ENCODE peak calls at places on chromosomes 12 and 14, in nine cellular contexts. One of them, this sample, is unnamed.
A peak's percentile ranks its signal among the peaks of the same experiment; 100 is the strongest.

GRCh38 chr12:89345830-89346740 is 6.2 kb downstream of the DUSP6 start:
- DNase-seq in Peyer's patch: no peak
- DNase-seq in cardiac muscle cell: peak; percentile 50
- DNase-seq in sigmoid colon: peak; percentile 75
- DNase-seq in hepatocyte: no peak
- DNase-seq in lower lobe of right lung: peak; percentile 80
- DNase-seq in heart left ventricle: peak; percentile 76
- DNase-seq in mesenchymal stem cell: peak; percentile 89
- DNase-seq in spleen: peak; percentile 88
- DNase-seq in this sample: peak; percentile 28

GRCh38 chr12:29278673-29279420 is 102.1 kb downstream of the ERGIC2 start:
- DNase-seq in Peyer's patch: no peak
- DNase-seq in cardiac muscle cell: no peak
- DNase-seq in sigmoid colon: no peak
- DNase-seq in hepatocyte: no peak
- DNase-seq in lower lobe of right lung: no peak
- DNase-seq in heart left ventricle: no peak
- DNase-seq in mesenchymal stem cell: no peak
- DNase-seq in spleen: no peak
- DNase-seq in this sample: peak; percentile 12

GRCh38 chr12:99055294-99055693 is 410.2 kb downstream of the APAF1 start:
- DNase-seq in Peyer's patch: no peak
- DNase-seq in cardiac muscle cell: no peak
- DNase-seq in sigmoid colon: no peak
- DNase-seq in hepatocyte: no peak
- DNase-seq in lower lobe of right lung: no peak
- DNase-seq in heart left ventricle: no peak
- DNase-seq in mesenchymal stem cell: no peak
- DNase-seq in spleen: no peak
- DNase-seq in this sample: no peak

GRCh38 chr14:91245029-91245428 is 525 bp upstream of the GPR68 start:
- DNase-seq in Peyer's patch: no peak
- DNase-seq in cardiac muscle cell: no peak
- DNase-seq in sigmoid colon: no peak
- DNase-seq in hepatocyte: no peak
- DNase-seq in lower lobe of right lung: no peak
- DNase-seq in heart left ventricle: no peak
- DNase-seq in mesenchymal stem cell: no peak
- DNase-seq in spleen: peak; percentile 87
- DNase-seq in this sample: no peak

GRCh38 chr12:68042212-68042699 is 53.0 kb downstream of the IFNG-AS1 start:
- DNase-seq in Peyer's patch: no peak
- DNase-seq in cardiac muscle cell: peak; percentile 80
- DNase-seq in sigmoid colon: no peak
- DNase-seq in hepatocyte: no peak
- DNase-seq in lower lobe of right lung: no peak
- DNase-seq in heart left ventricle: no peak
- DNase-seq in mesenchymal stem cell: peak; percentile 4
- DNase-seq in spleen: no peak
- DNase-seq in this sample: no peak

GRCh38 chr12:102702447-102703114 is 214.5 kb downstream of the PAH start:
- DNase-seq in Peyer's patch: no peak
- DNase-seq in cardiac muscle cell: peak; percentile 28
- DNase-seq in sigmoid colon: peak; percentile 64
- DNase-seq in hepatocyte: peak; percentile 57
- DNase-seq in lower lobe of right lung: no peak
- DNase-seq in heart left ventricle: no peak
- DNase-seq in mesenchymal stem cell: peak; percentile 65
- DNase-seq in spleen: no peak
- DNase-seq in this sample: peak; percentile 4

GRCh38 chr14:99687284-99688209 is 3.4 kb downstream of the CYP46A1 start:
- DNase-seq in Peyer's patch: no peak
- DNase-seq in cardiac muscle cell: peak; percentile 18
- DNase-seq in sigmoid colon: peak; percentile 57
- DNase-seq in hepatocyte: no peak
- DNase-seq in lower lobe of right lung: no peak
- DNase-seq in heart left ventricle: no peak
- DNase-seq in mesenchymal stem cell: no peak
- DNase-seq in spleen: no peak
- DNase-seq in this sample: no peak

GRCh38 chr12:4164591-4165558 is 108.7 kb upstream of the CCND2 start:
- DNase-seq in Peyer's patch: peak; percentile 62
- DNase-seq in cardiac muscle cell: peak; percentile 52
- DNase-seq in sigmoid colon: peak; percentile 75
- DNase-seq in hepatocyte: peak; percentile 75
- DNase-seq in lower lobe of right lung: peak; percentile 50
- DNase-seq in heart left ventricle: peak; percentile 78
- DNase-seq in mesenchymal stem cell: peak; percentile 79
- DNase-seq in spleen: peak; percentile 92
- DNase-seq in this sample: peak; percentile 74

GRCh38 chr14:103686831-103687485 is 28.3 kb downstream of the XRCC3 start:
- DNase-seq in Peyer's patch: no peak
- DNase-seq in cardiac muscle cell: no peak
- DNase-seq in sigmoid colon: no peak
- DNase-seq in hepatocyte: no peak
- DNase-seq in lower lobe of right lung: no peak
- DNase-seq in heart left ventricle: no peak
- DNase-seq in mesenchymal stem cell: peak; percentile 32
- DNase-seq in spleen: no peak
- DNase-seq in this sample: no peak

GRCh38 chr12:121038861-121039654 is at the start of gene OASL:
- DNase-seq in Peyer's patch: peak; percentile 72
- DNase-seq in cardiac muscle cell: no peak
- DNase-seq in sigmoid colon: no peak
- DNase-seq in hepatocyte: peak; percentile 2
- DNase-seq in lower lobe of right lung: peak; percentile 69
- DNase-seq in heart left ventricle: peak; percentile 63
- DNase-seq in mesenchymal stem cell: no peak
- DNase-seq in spleen: peak; percentile 79
- DNase-seq in this sample: peak; percentile 57

GRCh38 chr12:99444859-99445316 is 202.7 kb upstream of the GARIN6 start:
- DNase-seq in Peyer's patch: no peak
- DNase-seq in cardiac muscle cell: no peak
- DNase-seq in sigmoid colon: no peak
- DNase-seq in hepatocyte: no peak
- DNase-seq in lower lobe of right lung: no peak
- DNase-seq in heart left ventricle: no peak
- DNase-seq in mesenchymal stem cell: no peak
- DNase-seq in spleen: no peak
- DNase-seq in this sample: no peak

GRCh38 chr14:93276031-93276716 is 56.7 kb downstream of the BTBD7 start:
- DNase-seq in Peyer's patch: no peak
- DNase-seq in cardiac muscle cell: no peak
- DNase-seq in sigmoid colon: no peak
- DNase-seq in hepatocyte: no peak
- DNase-seq in lower lobe of right lung: no peak
- DNase-seq in heart left ventricle: no peak
- DNase-seq in mesenchymal stem cell: no peak
- DNase-seq in spleen: no peak
- DNase-seq in this sample: no peak

GRCh38 chr12:131962069-131962468 is 12.3 kb downstream of the EP400 start:
- DNase-seq in Peyer's patch: no peak
- DNase-seq in cardiac muscle cell: peak; percentile 20
- DNase-seq in sigmoid colon: no peak
- DNase-seq in hepatocyte: no peak
- DNase-seq in lower lobe of right lung: no peak
- DNase-seq in heart left ventricle: no peak
- DNase-seq in mesenchymal stem cell: no peak
- DNase-seq in spleen: no peak
- DNase-seq in this sample: no peak

GRCh38 chr12:57755454-57756372 is 810 bp downstream of the MARCHF9 start:
- DNase-seq in Peyer's patch: peak; percentile 80
- DNase-seq in cardiac muscle cell: peak; percentile 60
- DNase-seq in sigmoid colon: peak; percentile 66
- DNase-seq in hepatocyte: peak; percentile 71
- DNase-seq in lower lobe of right lung: peak; percentile 66
- DNase-seq in heart left ventricle: peak; percentile 69
- DNase-seq in mesenchymal stem cell: no peak
- DNase-seq in spleen: peak; percentile 91
- DNase-seq in this sample: no peak

GRCh38 chr14:54976316-54976715 is 50.6 kb downstream of the WDHD1 start:
- DNase-seq in Peyer's patch: no peak
- DNase-seq in cardiac muscle cell: no peak
- DNase-seq in sigmoid colon: no peak
- DNase-seq in hepatocyte: no peak
- DNase-seq in lower lobe of right lung: no peak
- DNase-seq in heart left ventricle: no peak
- DNase-seq in mesenchymal stem cell: peak; percentile 48
- DNase-seq in spleen: no peak
- DNase-seq in this sample: peak; percentile 39

DNA sequence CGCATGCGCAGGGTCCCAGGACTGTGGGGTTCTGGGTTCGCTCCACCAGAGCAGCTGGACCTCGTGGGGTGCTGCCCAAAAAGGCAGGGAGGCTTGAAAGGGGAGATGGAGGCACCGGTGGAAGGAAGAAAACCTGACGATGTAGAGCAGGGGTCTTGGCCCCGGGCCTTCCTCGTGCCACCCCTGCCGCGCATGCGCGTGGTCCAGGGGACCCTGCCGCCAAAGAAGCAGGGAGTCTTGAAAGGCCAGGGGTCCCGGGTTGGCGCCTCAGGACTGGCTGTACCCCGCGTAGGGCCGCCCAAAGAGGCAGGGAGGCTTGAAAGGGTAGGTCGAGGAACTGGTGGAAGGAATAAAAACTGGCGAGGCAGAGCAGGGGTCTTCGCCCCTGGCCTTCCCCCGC is 321.0 kb downstream of the ALG10 start:
- DNase-seq in Peyer's patch: no peak
- DNase-seq in cardiac muscle cell: no peak
- DNase-seq in sigmoid colon: no peak
- DNase-seq in hepatocyte: no peak
- DNase-seq in lower lobe of right lung: no peak
- DNase-seq in heart left ventricle: no peak
- DNase-seq in mesenchymal stem cell: no peak
- DNase-seq in spleen: no peak
- DNase-seq in this sample: no peak
- H3K9me3 ChIP-seq in Peyer's patch: no peaks in the 10 kb centered on the region
- H3K9me3 ChIP-seq in cardiac muscle cell: no peaks in the 10 kb centered on the region
- H3K9me3 ChIP-seq in sigmoid colon: no peaks in the 10 kb centered on the region
- H3K9me3 ChIP-seq in hepatocyte: no peaks in the 10 kb centered on the region
- H3K9me3 ChIP-seq in lower lobe of right lung: peaks cover 4% of the 10 kb centered on the region
- H3K9me3 ChIP-seq in heart left ventricle: no peaks in the 10 kb centered on the region
- H3K9me3 ChIP-seq in mesenchymal stem cell: no peaks in the 10 kb centered on the region
- H3K9me3 ChIP-seq in spleen: peaks cover 100% of the 10 kb centered on the region
- H3K9me3 ChIP-seq in this sample: no peaks in the 10 kb centered on the region

DNA sequence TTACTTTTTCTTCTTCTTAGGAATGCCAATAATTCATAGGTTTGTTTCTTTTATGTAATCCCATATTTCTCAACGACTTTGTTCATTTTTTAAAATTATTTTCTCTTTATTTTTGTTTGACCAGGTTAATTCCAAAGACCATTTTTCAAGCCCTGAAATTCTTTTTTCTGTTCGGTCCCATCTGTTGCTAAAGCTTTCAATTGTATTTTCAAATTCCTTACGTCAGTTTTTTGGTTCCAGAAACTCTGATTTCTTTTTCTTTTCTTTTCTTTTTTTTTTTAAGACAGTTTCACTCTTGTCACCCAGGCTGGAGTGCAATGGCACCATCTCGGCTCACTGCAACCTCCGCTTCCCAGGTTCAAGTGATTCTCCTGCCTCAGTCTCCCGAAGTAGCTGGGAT is 27.6 kb downstream of the RAB3IP start:
- DNase-seq in Peyer's patch: no peak
- DNase-seq in cardiac muscle cell: no peak
- DNase-seq in sigmoid colon: no peak
- DNase-seq in hepatocyte: no peak
- DNase-seq in lower lobe of right lung: no peak
- DNase-seq in heart left ventricle: no peak
- DNase-seq in mesenchymal stem cell: no peak
- DNase-seq in spleen: no peak
- DNase-seq in this sample: no peak
- H3K9me3 ChIP-seq in Peyer's patch: no peaks in the 10 kb centered on the region
- H3K9me3 ChIP-seq in cardiac muscle cell: no peaks in the 10 kb centered on the region
- H3K9me3 ChIP-seq in sigmoid colon: peaks cover 13% of the 10 kb centered on the region
- H3K9me3 ChIP-seq in hepatocyte: peaks cover 8% of the 10 kb centered on the region
- H3K9me3 ChIP-seq in lower lobe of right lung: peaks cover 27% of the 10 kb centered on the region
- H3K9me3 ChIP-seq in heart left ventricle: peaks cover 10% of the 10 kb centered on the region
- H3K9me3 ChIP-seq in mesenchymal stem cell: peaks cover 55% of the 10 kb centered on the region
- H3K9me3 ChIP-seq in spleen: peaks cover 98% of the 10 kb centered on the region
- H3K9me3 ChIP-seq in this sample: peaks cover 5% of the 10 kb centered on the region

GRCh38 chr14:66677780-66678179 is 169.8 kb downstream of the GPHN start:
- DNase-seq in Peyer's patch: no peak
- DNase-seq in cardiac muscle cell: no peak
- DNase-seq in sigmoid colon: no peak
- DNase-seq in hepatocyte: no peak
- DNase-seq in lower lobe of right lung: no peak
- DNase-seq in heart left ventricle: no peak
- DNase-seq in mesenchymal stem cell: no peak
- DNase-seq in spleen: no peak
- DNase-seq in this sample: no peak
- H3K9me3 ChIP-seq in Peyer's patch: no peaks in the 10 kb centered on the region
- H3K9me3 ChIP-seq in cardiac muscle cell: no peaks in the 10 kb centered on the region
- H3K9me3 ChIP-seq in sigmoid colon: peaks cover 5% of the 10 kb centered on the region
- H3K9me3 ChIP-seq in hepatocyte: peaks cover 7% of the 10 kb centered on the region
- H3K9me3 ChIP-seq in lower lobe of right lung: peaks cover 50% of the 10 kb centered on the region
- H3K9me3 ChIP-seq in heart left ventricle: peaks cover 21% of the 10 kb centered on the region
- H3K9me3 ChIP-seq in mesenchymal stem cell: peaks cover 12% of the 10 kb centered on the region
- H3K9me3 ChIP-seq in spleen: peaks cover 88% of the 10 kb centered on the region
- H3K9me3 ChIP-seq in this sample: no peaks in the 10 kb centered on the region

GRCh38 chr12:87280893-87281292 is 748.3 kb downstream of the C12orf50 start:
- DNase-seq in Peyer's patch: no peak
- DNase-seq in cardiac muscle cell: no peak
- DNase-seq in sigmoid colon: no peak
- DNase-seq in hepatocyte: no peak
- DNase-seq in lower lobe of right lung: no peak
- DNase-seq in heart left ventricle: no peak
- DNase-seq in mesenchymal stem cell: no peak
- DNase-seq in spleen: no peak
- DNase-seq in this sample: no peak

GRCh38 chr12:87274594-87275245 is 754.5 kb downstream of the C12orf50 start:
- DNase-seq in Peyer's patch: no peak
- DNase-seq in cardiac muscle cell: peak; percentile 61
- DNase-seq in sigmoid colon: no peak
- DNase-seq in hepatocyte: peak; percentile 48
- DNase-seq in lower lobe of right lung: no peak
- DNase-seq in heart left ventricle: no peak
- DNase-seq in mesenchymal stem cell: peak; percentile 40
- DNase-seq in spleen: no peak
- DNase-seq in this sample: no peak

GRCh38 chr12:87283111-87283510 is 746.1 kb downstream of the C12orf50 start:
- DNase-seq in Peyer's patch: no peak
- DNase-seq in cardiac muscle cell: no peak
- DNase-seq in sigmoid colon: no peak
- DNase-seq in hepatocyte: no peak
- DNase-seq in lower lobe of right lung: no peak
- DNase-seq in heart left ventricle: no peak
- DNase-seq in mesenchymal stem cell: no peak
- DNase-seq in spleen: no peak
- DNase-seq in this sample: no peak

DNA sequence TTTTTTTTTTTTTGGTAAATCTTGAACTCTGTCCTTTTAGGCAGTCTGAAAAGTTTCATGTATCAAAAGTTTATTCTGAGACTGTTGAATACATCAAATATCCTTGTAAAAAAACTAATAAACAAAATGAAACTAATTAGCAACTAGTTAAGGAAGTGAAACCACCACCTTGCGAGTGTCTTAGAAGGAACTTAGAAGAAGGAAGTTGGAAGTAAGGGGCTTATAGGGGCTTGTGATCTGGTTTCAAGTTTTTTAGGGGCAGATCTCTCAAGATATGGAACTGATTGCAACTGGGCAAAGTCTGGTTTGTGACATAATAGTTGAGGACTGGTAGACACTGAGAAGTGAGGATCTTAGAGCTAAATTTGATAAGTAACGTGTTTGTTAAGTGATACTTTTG is 748.8 kb downstream of the C12orf50 start:
- DNase-seq in Peyer's patch: no peak
- DNase-seq in cardiac muscle cell: no peak
- DNase-seq in sigmoid colon: no peak
- DNase-seq in hepatocyte: no peak
- DNase-seq in lower lobe of right lung: no peak
- DNase-seq in heart left ventricle: no peak
- DNase-seq in mesenchymal stem cell: no peak
- DNase-seq in spleen: no peak
- DNase-seq in this sample: no peak
- H3K9me3 ChIP-seq in Peyer's patch: no peaks in the 10 kb centered on the region
- H3K9me3 ChIP-seq in cardiac muscle cell: no peaks in the 10 kb centered on the region
- H3K9me3 ChIP-seq in sigmoid colon: no peaks in the 10 kb centered on the region
- H3K9me3 ChIP-seq in hepatocyte: no peaks in the 10 kb centered on the region
- H3K9me3 ChIP-seq in lower lobe of right lung: no peaks in the 10 kb centered on the region
- H3K9me3 ChIP-seq in heart left ventricle: no peaks in the 10 kb centered on the region
- H3K9me3 ChIP-seq in mesenchymal stem cell: no peaks in the 10 kb centered on the region
- H3K9me3 ChIP-seq in spleen: peaks cover 6% of the 10 kb centered on the region
- H3K9me3 ChIP-seq in this sample: no peaks in the 10 kb centered on the region